ENCODE peak calls at places on chromosomes 6 and 20, in four cellular contexts. One of them, this sample, is unnamed.

GRCh38 chr6:22921831-22922230 is 352.5 kb downstream of the HDGFL1 start:
- DNase-seq in NCI-H345: no peak
- DNase-seq in activated T-helper 1 cell treated with Interleukin-2 at 50 U/mL for 16 hours: no peak
- DNase-seq in NCI-H1092: no peak
- DNase-seq in this sample: no peak

GRCh38 chr20:51500936-51501335 is 41.6 kb downstream of the NFATC2 start:
- DNase-seq in NCI-H1092: no peak
- DNase-seq in NCI-H345: no peak
- DNase-seq in activated T-helper 1 cell treated with Interleukin-2 at 50 U/mL for 16 hours: no peak
- DNase-seq in this sample: no peak

GRCh38 chr6:157822221-157823000 is 635 bp upstream of the SNX9 start:
- DNase-seq in NCI-H1092: no peak
- DNase-seq in NCI-H345: no peak
- DNase-seq in activated T-helper 1 cell treated with Interleukin-2 at 50 U/mL for 16 hours: no peak
- DNase-seq in this sample: no peak

GRCh38 chr6:80003841-80004198 is 629 bp upstream of the TTK start:
- DNase-seq in activated T-helper 1 cell treated with Interleukin-2 at 50 U/mL for 16 hours: peak
- DNase-seq in NCI-H345: peak
- DNase-seq in NCI-H1092: no peak
- DNase-seq in this sample: peak

GRCh38 chr20:62219992-62220665 is at the start of gene HRH3:
- DNase-seq in activated T-helper 1 cell treated with Interleukin-2 at 50 U/mL for 16 hours: peak
- DNase-seq in NCI-H345: peak
- DNase-seq in NCI-H1092: no peak
- DNase-seq in this sample: peak

GRCh38 chr6:25899580-25900408 is 25.8 kb upstream of the SLC17A3 start:
- DNase-seq in NCI-H345: peak
- DNase-seq in activated T-helper 1 cell treated with Interleukin-2 at 50 U/mL for 16 hours: no peak
- DNase-seq in NCI-H1092: no peak
- DNase-seq in this sample: no peak

GRCh38 chr6:34178361-34179105 is 32.6 kb upstream of the GRM4 start:
- DNase-seq in NCI-H345: no peak
- DNase-seq in activated T-helper 1 cell treated with Interleukin-2 at 50 U/mL for 16 hours: no peak
- DNase-seq in NCI-H1092: no peak
- DNase-seq in this sample: no peak

GRCh38 chr6:29953706-29954105 is 11.4 kb downstream of the HLA-A start:
- DNase-seq in activated T-helper 1 cell treated with Interleukin-2 at 50 U/mL for 16 hours: no peak
- DNase-seq in NCI-H1092: no peak
- DNase-seq in NCI-H345: no peak
- DNase-seq in this sample: no peak

GRCh38 chr6:63685453-63686379 is 50.1 kb downstream of the PHF3 start:
- DNase-seq in activated T-helper 1 cell treated with Interleukin-2 at 50 U/mL for 16 hours: no peak
- DNase-seq in NCI-H345: no peak
- DNase-seq in NCI-H1092: no peak
- DNase-seq in this sample: no peak

GRCh38 chr20:3479759-3480615 is 9.2 kb downstream of the ATRN start:
- DNase-seq in activated T-helper 1 cell treated with Interleukin-2 at 50 U/mL for 16 hours: no peak
- DNase-seq in NCI-H345: no peak
- DNase-seq in NCI-H1092: no peak
- DNase-seq in this sample: no peak

GRCh38 chr6:33772114-33772830 is 16.7 kb downstream of the LEMD2 start:
- DNase-seq in NCI-H1092: no peak
- DNase-seq in activated T-helper 1 cell treated with Interleukin-2 at 50 U/mL for 16 hours: no peak
- DNase-seq in NCI-H345: no peak
- DNase-seq in this sample: no peak

GRCh38 chr6:90492369-90492768 is 94.5 kb downstream of the MAP3K7 start:
- DNase-seq in NCI-H1092: no peak
- DNase-seq in NCI-H345: no peak
- DNase-seq in activated T-helper 1 cell treated with Interleukin-2 at 50 U/mL for 16 hours: no peak
- DNase-seq in this sample: no peak

GRCh38 chr6:105510746-105511145 is 107.9 kb upstream of the PREP start:
- DNase-seq in NCI-H345: no peak
- DNase-seq in activated T-helper 1 cell treated with Interleukin-2 at 50 U/mL for 16 hours: no peak
- DNase-seq in NCI-H1092: no peak
- DNase-seq in this sample: no peak

GRCh38 chr6:105733556-105734162 is 330.8 kb upstream of the PREP start:
- DNase-seq in NCI-H345: peak
- DNase-seq in activated T-helper 1 cell treated with Interleukin-2 at 50 U/mL for 16 hours: no peak
- DNase-seq in NCI-H1092: no peak
- DNase-seq in this sample: peak

GRCh38 chr6:163739968-163740367 is 325.4 kb downstream of the QKI start:
- DNase-seq in NCI-H1092: no peak
- DNase-seq in NCI-H345: no peak
- DNase-seq in activated T-helper 1 cell treated with Interleukin-2 at 50 U/mL for 16 hours: no peak
- DNase-seq in this sample: no peak

This sample was measured in COR-L47.